ENCODE peak calls at places on chromosomes 11 and 22, in four cellular contexts. C is body of pancreas, Z is tibial artery, Q is brain microvascular endothelial cell. O is an unnamed sample. For H3K27me3, the result is how much of the 10 kb centered on the place peaks cover.

GRCh38 chr11:67248653-67249052 is 17.6 kb upstream of the GRK2 start:
- DNase-seq in C (no peak), Z (no peak), Q (no peak), O (peak)

GRCh38 chr22:41009222-41009948 is 58.2 kb downstream of the RBX1 start:
- DNase-seq in C (no peak), Z (no peak), Q (no peak), O (peak)

GRCh38 chr11:31050061-31050790 is 319.3 kb downstream of the DCDC1 start:
- DNase-seq in C (no peak), Z (no peak), Q (no peak), O (no peak)

GRCh38 chr22:42145175-42145574 is 14.6 kb upstream of the CYP2D6 start:
- DNase-seq in C (no peak), Z (no peak), Q (no peak), O (no peak)

GRCh38 chr11:85875505-85875904 is 20.3 kb downstream of the CCDC83 start:
- DNase-seq in C (no peak), Z (no peak), Q (no peak), O (no peak)

GRCh38 chr11:94449437-94449836 is 44.2 kb downstream of the MRE11 start:
- DNase-seq in C (no peak), Z (no peak), Q (peak), O (no peak)

GRCh38 chr11:64245797-64246623 is 733 bp downstream of the PPP1R14B start:
- DNase-seq in C (peak), Z (peak), Q (peak), O (peak)

GRCh38 chr11:102568851-102569250 is 38.3 kb upstream of the MMP7 start:
- DNase-seq in C (no peak), Z (no peak), Q (no peak), O (no peak)

GRCh38 chr11:117183724-117184349 is 5.3 kb downstream of the SIDT2 start:
- DNase-seq in C (peak), Z (no peak), Q (no peak), O (no peak)

GRCh38 chr22:44819966-44820631 is 67.7 kb downstream of the ARHGAP8 start:
- DNase-seq in C (no peak), Z (no peak), Q (no peak), O (no peak)

GRCh38 chr11:82007536-82007935 is 726.1 kb downstream of the FAM181B start:
- DNase-seq in C (no peak), Z (no peak), Q (no peak), O (no peak)

GRCh38 chr11:14927146-14927545 is 35.1 kb upstream of the CYP2R1 start:
- DNase-seq in C (no peak), Z (no peak), Q (peak), O (no peak)

GRCh38 chr22:19723165-19723989 is at the start of gene GP1BB:
- DNase-seq in C (peak), Z (no peak), Q (peak), O (no peak)

GRCh38 chr11:64900263-64900678 is 16.7 kb downstream of the ATG2A start:
- DNase-seq in C (peak), Z (no peak), Q (no peak), O (no peak)

GRCh38 chr11:61632096-61632495 is 48.1 kb upstream of the DAGLA start:
- DNase-seq in C (no peak), Z (no peak), Q (no peak), O (no peak)

GRCh38 chr11:128691802-128692749 is 1.8 kb upstream of the FLI1 start:
- DNase-seq in C (no peak), Z (no peak), Q (no peak), O (no peak)

GRCh38 chr22:42711895-42712837 is 8.5 kb downstream of the A4GALT start:
- DNase-seq in C (peak), Z (no peak), Q (no peak), O (no peak)

GRCh38 chr11:86632499-86633269 is 39.7 kb downstream of the ME3 start:
- DNase-seq in C (peak), Z (peak), Q (peak), O (no peak)

GRCh38 chr11:129997513-129997912 is 5.1 kb downstream of the PRDM10 start:
- DNase-seq in C (no peak), Z (no peak), Q (no peak), O (no peak)

GRCh38 chr11:101745756-101746155 is 161.9 kb upstream of the TRPC6 start:
- DNase-seq in C (no peak), Z (no peak), Q (no peak), O (no peak)

GRCh38 chr11:119590651-119591308 is 138.2 kb downstream of the NECTIN1 start:
- DNase-seq in C (peak), Z (no peak), Q (no peak), O (no peak)

GRCh38 chr22:45572444-45572843 is 69.8 kb downstream of the FBLN1 start:
- DNase-seq in C (no peak), Z (no peak), Q (no peak), O (no peak)

GRCh38 chr11:113124578-113124977 is 163.4 kb downstream of the NCAM1 start:
- DNase-seq in C (no peak), Z (no peak), Q (no peak), O (no peak)
- H3K4me3 ChIP-seq in C (no peak), Z (no peak), Q (no peak), O (no peak)

DNA sequence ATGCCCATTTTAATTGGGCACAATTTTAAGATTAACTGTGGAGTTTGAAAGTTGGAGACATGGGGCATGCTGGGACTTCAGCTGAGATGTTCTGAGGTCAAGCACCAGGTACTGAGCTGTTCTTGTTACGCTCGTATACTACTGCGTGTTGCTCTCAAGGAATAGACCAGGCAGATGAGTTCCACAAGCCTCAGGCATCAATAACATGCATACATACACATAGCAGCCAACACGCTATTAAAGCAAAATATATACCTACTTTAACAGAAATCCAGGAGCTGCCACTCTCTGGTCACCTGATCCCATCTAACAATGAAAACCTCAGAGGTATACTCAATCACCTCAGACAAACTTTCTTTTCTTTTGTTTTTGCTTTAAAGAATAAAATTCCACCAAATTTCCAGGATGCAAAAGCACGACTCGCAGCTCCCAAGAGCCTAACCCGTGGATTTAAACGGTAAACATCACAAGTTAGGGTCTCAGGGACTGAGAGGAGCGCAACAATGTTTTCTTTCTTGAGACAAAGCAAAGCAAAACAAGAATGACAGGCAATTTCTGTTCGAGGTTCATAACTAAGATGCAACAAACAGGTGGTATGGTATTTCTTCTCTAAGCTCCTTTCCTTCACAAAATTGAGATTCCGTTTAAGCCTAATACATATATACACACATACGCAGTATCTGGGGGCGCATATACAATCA is 16.5 kb downstream of the BLID start:
- DNase-seq in C (no peak), Z (no peak), Q (no peak), O (no peak)
- H3K27me3 ChIP-seq in C (under half), Z (under half), Q (under half), O (under half)

DNA sequence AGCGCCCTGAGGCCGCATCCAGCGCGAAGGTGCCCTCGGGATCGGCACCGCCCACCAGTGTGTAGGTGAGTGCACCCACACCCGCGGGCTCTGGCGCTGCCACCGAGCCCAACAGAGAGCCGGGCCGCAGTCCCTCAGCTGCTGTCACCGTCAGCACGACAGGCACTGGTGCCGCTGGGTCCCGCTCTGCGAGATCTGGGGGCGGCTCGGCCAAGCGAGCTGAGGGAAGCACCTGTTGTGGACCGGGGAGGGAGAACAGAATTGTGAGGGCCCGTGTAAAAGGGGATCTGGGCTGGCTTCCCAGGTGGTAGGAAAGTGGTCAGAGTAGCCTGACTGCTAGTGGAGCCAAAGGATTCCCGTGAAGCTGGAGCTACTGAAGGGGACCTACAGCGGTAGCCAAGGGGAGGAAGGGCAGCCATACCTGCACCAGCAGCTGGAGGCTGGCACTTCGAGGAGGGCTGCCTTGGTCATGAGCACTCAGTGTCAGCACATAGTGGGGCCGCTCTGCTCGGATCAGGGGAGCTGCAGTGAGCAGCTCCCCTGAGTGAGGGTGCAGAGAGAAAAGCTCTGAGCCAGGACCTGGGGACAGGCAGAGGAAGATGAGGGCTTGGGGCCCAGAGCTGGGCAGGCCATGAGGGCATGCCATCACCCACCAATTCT is 11.5 kb upstream of the TPP1 start:
- DNase-seq in C (no peak), Z (no peak), Q (no peak), O (no peak)
- H3K4me3 ChIP-seq in C (peak), Z (no peak), Q (no peak), O (peak)

DNA sequence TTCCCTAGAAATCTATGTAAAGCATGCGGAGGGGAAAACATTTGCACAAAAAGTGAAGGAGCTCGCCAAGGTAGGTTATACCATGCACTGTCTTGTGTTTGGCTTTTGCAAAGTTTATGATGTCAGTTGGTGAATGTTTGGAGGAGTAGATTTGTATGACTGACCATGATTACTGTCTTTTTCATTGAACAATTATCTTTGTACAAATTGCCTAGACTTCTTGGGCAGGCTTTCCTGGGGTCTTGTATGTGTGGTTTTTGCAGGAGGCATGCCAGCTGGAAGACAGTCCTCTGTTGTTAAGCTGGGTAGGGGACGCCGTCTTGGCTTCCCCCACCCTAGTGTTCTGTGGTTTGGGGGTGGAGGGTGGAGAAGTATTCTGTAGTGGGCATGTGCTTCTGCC is 123.6 kb upstream of the HSD17B12 start:
- DNase-seq in C (no peak), Z (no peak), Q (no peak), O (no peak)
- H3K27me3 ChIP-seq in C (under half), Z (under half), Q (half or more), O (half or more)